ENCODE peak calls at places on chromosomes 1 and 21, in five cellular contexts. T is endothelial cell of umbilical vein, Y is tibial artery, N is sigmoid colon, P is psoas muscle. K is an unnamed sample.

GRCh38 chr1:236142358-236143103 is at the start of gene GPR137B:
- DNase-seq in Y (peak), N (no peak), P (peak), T (peak), K (no peak)

GRCh38 chr21:42349420-42350075 is 1.2 kb downstream of the TFF2 start:
- DNase-seq in N (peak), T (no peak), Y (no peak), P (no peak), K (peak)

GRCh38 chr1:21337931-21338567 is 47.8 kb upstream of the ECE1 start:
- DNase-seq in Y (peak), N (peak), P (peak), T (peak), K (peak)

GRCh38 chr1:180931529-180931928 is 18.8 kb downstream of the KIAA1614 start:
- DNase-seq in P (no peak), N (no peak), Y (no peak), T (no peak), K (no peak)

GRCh38 chr1:6246497-6247295 is 2.7 kb downstream of the HES3 start:
- DNase-seq in Y (peak), N (peak), T (peak), P (peak), K (peak)

GRCh38 chr1:234861761-234862160 is 251.8 kb upstream of the IRF2BP2 start:
- DNase-seq in N (no peak), P (no peak), Y (no peak), T (no peak), K (no peak)

GRCh38 chr1:203888807-203889251 is 27.4 kb downstream of the SNRPE start:
- DNase-seq in N (no peak), P (no peak), Y (no peak), T (peak), K (no peak)

GRCh38 chr1:154819628-154820590 is 50.2 kb downstream of the KCNN3 start:
- DNase-seq in P (no peak), T (no peak), Y (no peak), N (no peak), K (no peak)

GRCh38 chr1:209485167-209485566 is 98.3 kb upstream of the CAMK1G start:
- DNase-seq in N (no peak), Y (no peak), T (no peak), P (no peak), K (no peak)

GRCh38 chr1:3463408-3463811 is 8.9 kb downstream of the ARHGEF16 start:
- DNase-seq in P (peak), T (no peak), Y (no peak), N (no peak), K (no peak)

GRCh38 chr1:219092206-219092605 is 81.5 kb upstream of the LYPLAL1 start:
- DNase-seq in Y (no peak), N (no peak), P (no peak), T (no peak), K (no peak)

DNA sequence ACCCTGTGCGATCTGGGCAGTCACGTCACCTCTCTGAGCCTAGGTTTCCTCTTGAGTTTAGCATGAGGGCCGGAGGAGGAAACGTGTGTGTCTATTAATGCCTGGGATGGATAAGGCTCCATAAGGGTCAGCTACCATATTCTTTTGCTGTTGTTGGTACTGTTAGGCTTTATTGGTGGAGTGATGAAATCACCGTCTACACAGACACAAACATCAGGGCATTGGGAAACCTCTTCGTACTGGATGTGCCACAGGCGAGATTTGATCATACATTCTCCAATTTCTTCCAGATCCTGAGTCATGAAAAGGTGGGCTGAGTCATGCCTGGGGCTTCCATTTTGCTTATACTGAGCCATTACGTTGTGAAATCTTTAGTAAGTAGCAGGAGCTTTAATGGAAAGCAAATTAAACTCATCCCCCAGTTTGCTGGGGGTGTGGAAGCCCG is 24.9 kb upstream of the GRHL3 start:
- DNase-seq in N (peak), T (peak), P (peak), Y (peak), K (no peak)
- H3K27ac ChIP-seq in N (peak), T (peak), P (peak), Y (peak), K (no peak)

GRCh38 chr21:35593000-35593502 is 467.3 kb downstream of the SETD4 start:
- DNase-seq in P (no peak), Y (no peak), N (no peak), T (peak), K (no peak)
- H3K4me3 ChIP-seq in P (no peak), Y (no peak), N (no peak), T (no peak), K (no peak)

GRCh38 chr1:210707300-210707699 is 378.6 kb downstream of the HHAT start:
- DNase-seq in N (no peak), T (no peak), Y (no peak), P (no peak), K (no peak)
- H3K27ac ChIP-seq in N (no peak), T (no peak), Y (no peak), P (no peak), K (no peak)

DNA sequence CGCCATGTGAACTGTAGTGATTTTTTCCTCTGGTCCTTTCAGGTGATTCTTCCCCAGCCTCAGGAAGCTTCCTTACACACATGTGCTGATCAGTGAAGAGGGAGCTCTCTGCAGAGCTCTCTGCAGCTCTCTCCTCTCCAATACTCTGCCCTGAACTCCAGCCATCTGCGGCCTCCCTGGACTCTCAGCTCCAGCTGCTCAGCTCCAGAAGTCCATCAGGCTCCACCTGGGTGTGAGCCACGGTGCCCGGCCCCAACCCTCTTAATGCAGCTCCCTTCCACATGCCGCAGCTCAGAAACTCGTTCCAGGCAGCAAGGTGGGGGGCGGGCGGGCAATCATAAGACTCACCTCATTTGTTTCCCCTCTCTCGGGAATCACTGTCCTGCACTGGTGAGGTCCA is 30.9 kb upstream of the RPL11 start:
- DNase-seq in Y (no peak), N (no peak), P (no peak), T (no peak), K (no peak)
- H3K4me3 ChIP-seq in Y (no peak), N (no peak), P (no peak), T (no peak), K (no peak)

GRCh38 chr1:64175639-64176038 is 27.8 kb upstream of the UBE2U start:
- DNase-seq in T (no peak), N (no peak), Y (no peak), P (no peak), K (no peak)

GRCh38 chr1:64172458-64172983 is 30.9 kb upstream of the UBE2U start:
- DNase-seq in T (peak), Y (no peak), N (no peak), P (no peak), K (no peak)

GRCh38 chr1:64167176-64167575 is 36.2 kb upstream of the UBE2U start:
- DNase-seq in Y (no peak), N (no peak), T (no peak), P (no peak), K (no peak)

GRCh38 chr1:64173300-64173940 is 30.0 kb upstream of the UBE2U start:
- DNase-seq in Y (no peak), N (no peak), P (no peak), T (no peak), K (no peak)

GRCh38 chr1:64171797-64172281 is 31.6 kb upstream of the UBE2U start:
- DNase-seq in N (no peak), P (no peak), Y (no peak), T (peak), K (no peak)
- H3K27ac ChIP-seq in N (no peak), P (no peak), Y (no peak), T (no peak), K (no peak)

GRCh38 chr1:228101614-228101993 is 1.5 kb downstream of the C1orf35 start:
- DNase-seq in T (no peak), N (peak), Y (no peak), P (no peak), K (peak)

GRCh38 chr1:228099331-228099732 is 3.8 kb downstream of the C1orf35 start:
- DNase-seq in T (no peak), Y (no peak), N (peak), P (peak), K (peak)

GRCh38 chr1:228101994-228102790 is 933 bp downstream of the C1orf35 start:
- DNase-seq in T (peak), N (peak), Y (no peak), P (peak), K (no peak)

GRCh38 chr1:228102791-228103620 is at the start of gene C1orf35:
- DNase-seq in N (peak), P (peak), Y (peak), T (peak), K (peak)

DNA sequence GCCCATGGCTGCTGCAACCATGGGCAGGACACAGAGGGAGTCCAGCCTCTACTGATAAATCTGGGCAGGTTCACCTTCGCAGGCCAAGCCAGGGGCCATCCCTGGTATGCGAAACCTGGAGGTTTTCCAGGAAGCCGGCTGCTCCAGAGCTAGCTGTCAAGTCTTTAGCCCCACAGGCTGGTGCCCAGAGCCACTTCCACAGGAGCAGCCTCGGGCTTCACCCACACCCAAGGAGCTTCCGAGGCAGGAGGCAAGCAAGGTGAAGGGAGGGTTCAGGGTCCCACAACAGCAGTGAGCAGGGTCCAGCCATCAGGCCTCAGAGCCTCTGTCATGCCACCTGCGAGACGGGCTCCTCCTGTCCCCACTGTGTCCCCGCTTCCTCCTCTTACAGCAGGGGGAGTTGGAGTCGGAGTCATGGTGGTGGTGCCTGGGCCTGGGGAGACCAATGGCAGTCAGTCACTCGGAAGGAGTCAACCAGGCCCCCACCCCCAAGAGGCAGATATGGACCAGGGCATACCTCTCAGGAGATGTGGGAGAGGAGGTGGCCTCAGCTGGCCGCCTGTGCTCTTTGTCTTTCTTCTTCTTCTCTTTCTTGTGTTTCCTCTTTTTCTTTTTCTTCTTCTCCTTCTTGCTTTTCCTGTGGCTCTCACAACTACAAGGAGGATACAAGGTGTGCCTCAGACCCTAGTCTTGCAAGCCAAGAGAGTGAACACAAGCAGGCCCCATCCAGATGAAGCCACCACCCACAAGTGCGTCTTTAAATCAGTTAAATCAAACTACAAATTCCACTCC is 2.1 kb downstream of the C1orf35 start:
- DNase-seq in Y (no peak), T (no peak), N (peak), P (no peak), K (peak)
- H3K4me3 ChIP-seq in Y (no peak), T (no peak), N (no peak), P (peak), K (peak)

GRCh38 chr1:100930494-100930893 is 34.6 kb downstream of the SLC30A7 start:
- DNase-seq in P (no peak), T (no peak), Y (no peak), N (no peak), K (no peak)
- H3K27ac ChIP-seq in P (no peak), T (no peak), Y (no peak), N (no peak), K (no peak)

DNA sequence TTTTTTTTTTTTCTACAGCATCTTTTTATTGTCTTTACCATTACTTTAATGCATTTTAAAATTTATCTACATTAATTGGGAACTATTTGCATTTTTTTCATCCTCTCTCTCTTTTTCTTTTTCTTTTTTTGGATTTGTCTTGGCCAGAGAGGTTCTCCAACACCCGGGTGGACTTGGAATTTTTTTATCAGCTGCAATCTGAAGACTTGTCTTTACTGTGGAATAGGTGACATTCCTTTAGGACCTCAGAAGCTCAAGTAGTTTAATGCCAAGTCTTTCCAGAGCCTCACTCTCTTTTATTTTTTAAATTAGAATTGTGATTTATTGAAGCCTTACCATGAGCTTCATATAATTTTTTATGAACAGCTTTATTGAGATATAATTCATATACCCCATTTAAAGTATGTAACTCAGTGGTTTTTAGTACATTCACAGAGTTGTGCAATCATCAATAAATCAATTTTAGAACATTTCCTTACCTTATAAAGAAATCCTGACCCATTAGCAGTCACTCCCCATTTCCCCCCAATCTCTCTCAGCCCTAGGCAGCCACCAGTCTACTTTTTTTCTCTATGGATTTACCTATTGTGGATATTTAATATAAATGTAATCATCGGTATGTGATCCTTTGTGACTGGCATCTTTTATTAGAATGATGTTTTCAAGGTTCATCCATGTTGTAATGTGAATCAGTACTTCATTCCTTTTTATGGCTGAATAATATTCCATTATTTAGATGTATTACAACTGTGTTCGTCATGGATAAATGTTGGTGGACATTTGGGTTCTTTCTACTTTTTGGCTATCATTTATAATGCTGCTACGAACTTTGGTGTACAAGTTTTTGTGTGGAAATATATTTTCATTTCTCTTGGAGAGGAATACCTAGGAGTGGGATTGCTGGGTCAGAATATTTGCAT is 6.2 kb downstream of the TUFT1 start:
- DNase-seq in P (no peak), Y (no peak), T (no peak), N (no peak), K (no peak)
- H3K4me3 ChIP-seq in P (no peak), Y (no peak), T (no peak), N (no peak), K (no peak)

GRCh38 chr1:15016526-15016925 is 137.0 kb upstream of the TMEM51 start:
- DNase-seq in P (no peak), N (no peak), Y (no peak), T (no peak), K (no peak)
- H3K27ac ChIP-seq in P (no peak), N (no peak), Y (no peak), T (no peak), K (no peak)

DNA sequence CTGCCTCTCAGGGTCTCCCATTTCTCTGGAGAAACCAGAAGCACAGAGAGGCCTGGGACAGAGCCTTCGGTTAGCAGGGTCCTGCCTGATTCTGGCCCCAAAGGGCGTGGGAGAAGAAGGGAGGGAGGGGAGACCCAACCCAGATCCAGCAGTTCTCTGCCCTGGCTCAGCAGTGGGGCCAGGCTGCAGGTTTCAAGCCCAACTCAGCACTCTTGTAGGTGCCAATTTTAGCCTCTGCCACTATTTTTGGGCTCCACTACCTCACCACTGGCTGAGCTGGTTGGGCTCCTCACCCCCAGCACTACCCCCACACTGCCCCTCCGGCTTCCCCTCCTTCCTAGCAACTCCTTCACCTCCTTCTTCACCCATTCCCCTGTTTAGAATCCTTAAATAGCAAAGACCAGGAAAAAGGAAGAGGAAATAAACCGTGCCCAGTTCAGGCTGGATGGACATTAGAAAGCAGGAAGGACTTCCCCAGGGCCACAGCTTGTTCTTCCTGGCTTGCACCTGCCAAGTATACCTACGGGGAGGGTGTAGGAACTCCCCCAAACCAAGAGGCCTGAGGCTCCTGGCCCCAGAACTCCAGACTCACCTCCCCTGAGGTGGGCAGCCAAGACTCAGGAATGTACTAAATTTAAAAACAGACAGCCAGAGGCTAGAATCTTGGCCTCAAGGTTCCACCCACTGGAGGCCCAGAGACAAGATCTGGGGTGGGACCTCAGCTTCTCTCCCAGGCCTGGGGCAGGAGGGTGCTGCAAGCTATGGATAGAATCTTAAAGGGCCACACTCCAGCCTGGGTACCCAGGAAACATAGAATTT is 1.4 kb upstream of the ARHGEF2 start:
- DNase-seq in T (no peak), Y (peak), N (no peak), P (no peak), K (peak)
- H3K4me3 ChIP-seq in T (no peak), Y (peak), N (no peak), P (peak), K (peak)

K was measured in coronary artery.